ENCODE peak calls at places on chromosomes 16 and 17, in four cellular contexts. M is psoas muscle; F is EL; L is activated CD8-positive, alpha-beta T cell treated with anti-CD3 and anti-CD28 coated beads, Interleukin-2, amount 10 ng/mL, durations not matched to agents 7 days and 5 days. X is an unnamed sample.

GRCh38 chr17:48262982-48263586 is 155.5 kb downstream of the SNX11 start:
- DNase-seq in M (no peak), F (no peak), L (no peak), X (no peak)

GRCh38 chr17:2337152-2337810 is at the start of gene SGSM2:
- DNase-seq in M (peak), F (peak), L (peak), X (peak)

GRCh38 chr17:1515640-1516402 is 591 bp downstream of the INPP5K start:
- DNase-seq in M (no peak), F (peak), L (peak), X (peak)

GRCh38 chr17:79850571-79851460 is 11.6 kb upstream of the CBX4 start:
- DNase-seq in M (no peak), F (peak), L (no peak), X (peak)

GRCh38 chr17:50115744-50116143 is 14.2 kb downstream of the SAMD14 start:
- DNase-seq in M (no peak), F (no peak), L (no peak), X (no peak)

GRCh38 chr16:85613609-85614337 is 651 bp downstream of the GSE1 start:
- DNase-seq in M (peak), F (peak), L (peak), X (peak)

GRCh38 chr17:62052765-62053338 is 12.2 kb downstream of the MED13 start:
- DNase-seq in M (no peak), F (no peak), L (no peak), X (no peak)

GRCh38 chr17:48577946-48578615 is at the start of gene HOXB4:
- DNase-seq in M (peak), F (no peak), L (peak), X (no peak)

GRCh38 chr17:36182176-36183000 is 6.0 kb upstream of the TBC1D3B start:
- DNase-seq in M (peak), F (no peak), L (no peak), X (peak)

GRCh38 chr17:76417499-76418143 is 33.2 kb downstream of the SPHK1 start:
- DNase-seq in M (no peak), F (peak), L (no peak), X (no peak)

GRCh38 chr16:86118467-86119307 is 219.7 kb downstream of the IRF8 start:
- DNase-seq in M (no peak), F (no peak), L (no peak), X (peak)

GRCh38 chr17:66655861-66656260 is 179.1 kb upstream of the CACNG5 start:
- DNase-seq in M (no peak), F (peak), L (no peak), X (peak)

GRCh38 chr16:52896478-52897164 is 156.1 kb downstream of the CHD9NB start:
- DNase-seq in M (no peak), F (no peak), L (no peak), X (no peak)

GRCh38 chr16:81515281-81515680 is 70.7 kb downstream of the CMIP start:
- DNase-seq in M (no peak), F (no peak), L (no peak), X (no peak)

GRCh38 chr16:47486856-47487255 is 25.7 kb downstream of the PHKB start:
- DNase-seq in M (no peak), F (no peak), L (no peak), X (no peak)

GRCh38 chr17:55303701-55304145 is 39.0 kb downstream of the HLF start:
- DNase-seq in M (no peak), F (peak), L (no peak), X (no peak)

GRCh38 chr17:57834146-57834741 is 15.6 kb downstream of the MRPS23 start:
- DNase-seq in M (peak), F (no peak), L (peak), X (no peak)

X was measured in AG08396.